ENCODE peak calls at places on chromosomes 12 and 14, in seven cellular contexts. S is fibroblast of the conjunctiva; L is CD8-positive, alpha-beta memory T cell; Q is pancreas; Z is Caki2; N is stimulated activated naive CD4-positive, alpha-beta T cell; W is lower lobe of right lung. K is an unnamed sample.
A peak's percentile ranks its signal among the peaks of the same experiment; 100 is the strongest.

GRCh38 chr12:108302471-108303311 is 36.4 kb downstream of the CMKLR1 start:
- DNase-seq in S (peak; percentile 60), L (no peak), Q (no peak), Z (no peak), N (no peak), W (peak; percentile 75), K (peak; percentile 87)

GRCh38 chr12:24045816-24046257 is 96.4 kb upstream of the SOX5 start:
- DNase-seq in S (no peak), L (no peak), Q (no peak), Z (peak; percentile 39), N (no peak), W (no peak), K (no peak)

GRCh38 chr14:76715102-76715926 is 46.0 kb upstream of the VASH1 start:
- DNase-seq in S (no peak), L (no peak), Q (no peak), Z (no peak), N (no peak), W (no peak), K (no peak)

GRCh38 chr12:4539167-4539870 is 629 bp downstream of the RAD51AP1 start:
- DNase-seq in S (no peak), L (no peak), Q (no peak), Z (peak; percentile 7), N (no peak), W (no peak), K (no peak)

GRCh38 chr12:124720019-124720686 is 143.5 kb downstream of the SCARB1 start:
- DNase-seq in S (no peak), L (no peak), Q (no peak), Z (peak; percentile 90), N (no peak), W (no peak), K (no peak)

GRCh38 chr14:77085538-77085937 is 12.5 kb upstream of the CIPC start:
- DNase-seq in S (no peak), L (no peak), Q (no peak), Z (no peak), N (no peak), W (no peak), K (no peak)

GRCh38 chr12:40446385-40446784 is 221.6 kb downstream of the LRRK2 start:
- DNase-seq in S (no peak), L (no peak), Q (no peak), Z (no peak), N (no peak), W (no peak), K (peak; percentile 21)

GRCh38 chr14:30223966-30224365 is 296.3 kb upstream of the PRKD1 start:
- DNase-seq in S (no peak), L (no peak), Q (peak; percentile 59), Z (no peak), N (no peak), W (peak; percentile 46), K (peak; percentile 4)

GRCh38 chr12:74292351-74293194 is 245.1 kb upstream of the ATXN7L3B start:
- DNase-seq in S (no peak), L (no peak), Q (peak; percentile 50), Z (no peak), N (no peak), W (no peak), K (no peak)

GRCh38 chr14:64623576-64624165 is 73.9 kb downstream of the PPP1R36 start:
- DNase-seq in S (no peak), L (no peak), Q (no peak), Z (no peak), N (no peak), W (no peak), K (no peak)

GRCh38 chr12:12010277-12011031 is 60.3 kb upstream of the BCL2L14 start:
- DNase-seq in S (no peak), L (peak; percentile 22), Q (no peak), Z (no peak), N (peak; percentile 20), W (peak; percentile 70), K (no peak)

GRCh38 chr14:61526405-61527312 is 168.7 kb upstream of the HIF1A start:
- DNase-seq in S (no peak), L (no peak), Q (no peak), Z (no peak), N (no peak), W (peak; percentile 57), K (no peak)

GRCh38 chr12:91958816-91959215 is 186.8 kb downstream of the BTG1 start:
- DNase-seq in S (peak; percentile 21), L (no peak), Q (no peak), Z (peak; percentile 10), N (no peak), W (no peak), K (peak; percentile 14)

GRCh38 chr12:94172973-94173372 is 24.6 kb downstream of the PLXNC1 start:
- DNase-seq in S (peak; percentile 84), L (no peak), Q (no peak), Z (no peak), N (no peak), W (no peak), K (no peak)

GRCh38 chr12:517538-517937 is 57.8 kb downstream of the B4GALNT3 start:
- DNase-seq in S (no peak), L (no peak), Q (no peak), Z (no peak), N (no peak), W (no peak), K (no peak)

GRCh38 chr14:76408877-76409276 is 32.9 kb downstream of the ESRRB start:
- DNase-seq in S (no peak), L (no peak), Q (no peak), Z (no peak), N (no peak), W (no peak), K (no peak)

GRCh38 chr14:35420036-35420811 is 15.7 kb upstream of the NFKBIA start:
- DNase-seq in S (peak; percentile 43), L (no peak), Q (no peak), Z (no peak), N (no peak), W (no peak), K (no peak)

GRCh38 chr12:45075575-45076282 is 24.8 kb upstream of the DBX2 start:
- DNase-seq in S (no peak), L (no peak), Q (no peak), Z (no peak), N (no peak), W (no peak), K (no peak)

GRCh38 chr14:103384450-103385152 is 614 bp upstream of the MARK3 start:
- DNase-seq in S (no peak), L (no peak), Q (peak; percentile 62), Z (no peak), N (no peak), W (no peak), K (no peak)

GRCh38 chr12:102439391-102440108 is 40.8 kb downstream of the IGF1 start:
- DNase-seq in S (no peak), L (no peak), Q (no peak), Z (no peak), N (no peak), W (no peak), K (no peak)

GRCh38 chr14:82075566-82075965 is 541.9 kb upstream of the SEL1L start:
- DNase-seq in S (no peak), L (no peak), Q (peak; percentile 63), Z (peak; percentile 24), N (no peak), W (no peak), K (peak; percentile 8)

GRCh38 chr14:50237448-50237847 is 6.1 kb upstream of the SOS2 start:
- DNase-seq in S (no peak), L (no peak), Q (no peak), Z (no peak), N (no peak), W (no peak), K (no peak)

GRCh38 chr12:97936165-97936564 is 473.6 kb downstream of the RMST start:
- DNase-seq in S (no peak), L (no peak), Q (no peak), Z (no peak), N (no peak), W (no peak), K (no peak)

GRCh38 chr14:63852817-63853730 is at the start of gene SYNE2:
- DNase-seq in S (peak; percentile 28), L (peak; percentile 75), Q (peak; percentile 95), Z (peak; percentile 70), N (peak; percentile 71), W (peak; percentile 83), K (peak; percentile 85)

GRCh38 chr14:103101964-103102688 is 7.6 kb downstream of the EXOC3L4 start:
- DNase-seq in S (no peak), L (no peak), Q (peak; percentile 54), Z (no peak), N (no peak), W (no peak), K (no peak)

GRCh38 chr12:69471667-69472385 is 1.6 kb downstream of the FRS2 start:
- DNase-seq in S (no peak), L (no peak), Q (no peak), Z (no peak), N (no peak), W (no peak), K (no peak)

GRCh38 chr12:2231956-2232355 is 179.2 kb downstream of the CACNA1C start:
- DNase-seq in S (no peak), L (no peak), Q (no peak), Z (no peak), N (no peak), W (no peak), K (no peak)

GRCh38 chr14:45426685-45427282 is 173.8 kb upstream of the MIS18BP1 start:
- DNase-seq in S (peak; percentile 21), L (no peak), Q (no peak), Z (peak; percentile 41), N (no peak), W (no peak), K (peak; percentile 64)

GRCh38 chr14:101463566-101464171 is 97.6 kb upstream of the DIO3 start:
- DNase-seq in S (no peak), L (no peak), Q (no peak), Z (no peak), N (no peak), W (no peak), K (no peak)

GRCh38 chr14:34059925-34060746 is 109.3 kb upstream of the EGLN3 start:
- DNase-seq in S (peak; percentile 39), L (no peak), Q (peak; percentile 91), Z (peak; percentile 87), N (no peak), W (peak; percentile 80), K (peak; percentile 84)

GRCh38 chr12:55132816-55133215 is 6.6 kb downstream of the OR9K2 start:
- DNase-seq in S (no peak), L (no peak), Q (no peak), Z (no peak), N (no peak), W (no peak), K (no peak)

GRCh38 chr14:71339650-71340415 is 432.6 kb downstream of the PCNX1 start:
- DNase-seq in S (no peak), L (no peak), Q (no peak), Z (no peak), N (no peak), W (no peak), K (no peak)

GRCh38 chr14:102882233-102882906 is 40.1 kb upstream of the AMN start:
- DNase-seq in S (no peak), L (no peak), Q (no peak), Z (no peak), N (no peak), W (no peak), K (no peak)

GRCh38 chr12:60094436-60094835 is 498.6 kb downstream of the SLC16A7 start:
- DNase-seq in S (no peak), L (no peak), Q (no peak), Z (no peak), N (no peak), W (no peak), K (no peak)

GRCh38 chr14:74549588-74549987 is 56.0 kb downstream of the ISCA2 start:
- DNase-seq in S (no peak), L (no peak), Q (no peak), Z (no peak), N (no peak), W (no peak), K (no peak)

GRCh38 chr12:130970165-130970907 is 16.6 kb downstream of the ADGRD1 start:
- DNase-seq in S (no peak), L (no peak), Q (no peak), Z (no peak), N (no peak), W (no peak), K (no peak)

GRCh38 chr14:68526420-68527105 is 266.3 kb downstream of the ZFP36L1 start:
- DNase-seq in S (no peak), L (no peak), Q (no peak), Z (peak; percentile 52), N (no peak), W (peak; percentile 81), K (no peak)

K was measured in LoVo.